ENCODE peak calls at places on chromosomes 13 and 19, in six cellular contexts. Z, T, I, P, W and B are unnamed samples.

GRCh38 chr13:21060063-21060826 is 1.1 kb downstream of the LATS2 start:
- DNase-seq in Z (peak), T (peak), I (peak), P (no peak), W (no peak), B (no peak)

GRCh38 chr13:99496322-99497142 is 4.7 kb upstream of the TM9SF2 start:
- DNase-seq in Z (peak), T (peak), I (peak), P (peak), W (peak), B (peak)

GRCh38 chr13:51849145-51850101 is 4.4 kb upstream of the TMEM272 start:
- DNase-seq in Z (peak), T (no peak), I (peak), P (no peak), W (no peak), B (peak)

GRCh38 chr19:49403404-49404187 is 15.5 kb downstream of the KASH5 start:
- DNase-seq in Z (peak), T (no peak), I (no peak), P (no peak), W (no peak), B (peak)

GRCh38 chr19:1035998-1036621 is 3.8 kb upstream of the ABCA7 start:
- DNase-seq in Z (no peak), T (no peak), I (no peak), P (no peak), W (no peak), B (no peak)

GRCh38 chr19:29833614-29834261 is 21.9 kb downstream of the CCNE1 start:
- DNase-seq in Z (no peak), T (no peak), I (no peak), P (no peak), W (no peak), B (no peak)

GRCh38 chr13:19329365-19329764 is 147.7 kb upstream of the TUBA3C start:
- DNase-seq in Z (no peak), T (no peak), I (no peak), P (no peak), W (no peak), B (no peak)

GRCh38 chr13:105719861-105720260 is 815.6 kb downstream of the EFNB2 start:
- DNase-seq in Z (no peak), T (no peak), I (no peak), P (no peak), W (no peak), B (no peak)

GRCh38 chr13:105984236-105984635 is 551.2 kb downstream of the EFNB2 start:
- DNase-seq in Z (no peak), T (no peak), I (no peak), P (no peak), W (no peak), B (no peak)

GRCh38 chr19:7928741-7929701 is 3.1 kb upstream of the CTXN1 start:
- DNase-seq in Z (peak), T (no peak), I (peak), P (no peak), W (peak), B (peak)

GRCh38 chr13:98026457-98026857 is 73.0 kb downstream of the IPO5 start:
- DNase-seq in Z (no peak), T (no peak), I (peak), P (no peak), W (no peak), B (no peak)

GRCh38 chr19:16949496-16950023 is 60.8 kb downstream of the F2RL3 start:
- DNase-seq in Z (no peak), T (no peak), I (no peak), P (no peak), W (no peak), B (no peak)

GRCh38 chr13:102651392-102651791 is 43.5 kb downstream of the METTL21C start:
- DNase-seq in Z (peak), T (no peak), I (peak), P (no peak), W (no peak), B (peak)

GRCh38 chr13:99977334-99977911 is 4.2 kb upstream of the ZIC2 start:
- DNase-seq in Z (no peak), T (no peak), I (no peak), P (no peak), W (no peak), B (no peak)

GRCh38 chr19:2148482-2149135 is 2.8 kb downstream of the AP3D1 start:
- DNase-seq in Z (no peak), T (no peak), I (no peak), P (no peak), W (no peak), B (no peak)

GRCh38 chr13:42728507-42729180 is 52.7 kb upstream of the FAM216B start:
- DNase-seq in Z (no peak), T (no peak), I (no peak), P (no peak), W (no peak), B (no peak)

GRCh38 chr13:110132178-110132975 is 174.6 kb downstream of the COL4A1 start:
- DNase-seq in Z (no peak), T (no peak), I (no peak), P (no peak), W (no peak), B (no peak)

GRCh38 chr13:79910869-79911540 is 429.9 kb downstream of the SPRY2 start:
- DNase-seq in Z (no peak), T (no peak), I (no peak), P (no peak), W (no peak), B (no peak)

GRCh38 chr19:16076154-16076957 is at the start of gene TPM4:
- DNase-seq in Z (peak), T (peak), I (peak), P (peak), W (peak), B (peak)